ENCODE peak calls at places on chromosomes 4 and X, in six cellular contexts. L is GM06990, Y is thyroid gland, V is GM23248, K is H54, Z is upper lobe of right lung. A is an unnamed sample.

GRCh38 chr4:44447563-44448504 is 775 bp downstream of the KCTD8 start:
- DNase-seq in L (peak), Y (peak), V (peak), K (no peak), Z (peak), A (no peak)

GRCh38 chrX:45628041-45628440 is 427.4 kb upstream of the DIPK2B start:
- DNase-seq in L (no peak), Y (no peak), V (peak), K (no peak), Z (no peak), A (no peak)

GRCh38 chr4:74152841-74153240 is 5.1 kb upstream of the MTHFD2L start:
- DNase-seq in L (no peak), Y (no peak), V (no peak), K (no peak), Z (no peak), A (no peak)

GRCh38 chr4:66959207-66959606 is 586.1 kb downstream of the CENPC start:
- DNase-seq in L (no peak), Y (no peak), V (no peak), K (no peak), Z (no peak), A (no peak)

GRCh38 chr4:150323551-150324325 is 245.5 kb downstream of the DCLK2 start:
- DNase-seq in L (no peak), Y (no peak), V (no peak), K (no peak), Z (no peak), A (no peak)

GRCh38 chr4:92305148-92305877 is 1.5 kb downstream of the GRID2 start:
- DNase-seq in L (no peak), Y (peak), V (peak), K (no peak), Z (peak), A (no peak)

GRCh38 chr4:155047755-155048154 is 160.7 kb upstream of the NPY2R start:
- DNase-seq in L (no peak), Y (no peak), V (peak), K (no peak), Z (no peak), A (no peak)

GRCh38 chr4:140237616-140238352 is 83.8 kb upstream of the MAML3 start:
- DNase-seq in L (no peak), Y (peak), V (peak), K (no peak), Z (peak), A (no peak)

GRCh38 chr4:89658701-89659024 is 178.3 kb downstream of the SNCA start:
- DNase-seq in L (peak), Y (no peak), V (no peak), K (no peak), Z (no peak), A (peak)

GRCh38 chr4:77927991-77928925 is 65.6 kb downstream of the MRPL1 start:
- DNase-seq in L (no peak), Y (no peak), V (peak), K (no peak), Z (no peak), A (no peak)

GRCh38 chrX:84046403-84046984 is 141.5 kb downstream of the RPS6KA6 start:
- DNase-seq in L (peak), Y (peak), V (peak), K (no peak), Z (no peak), A (no peak)

GRCh38 chr4:183996868-183997267 is 91.8 kb downstream of the STOX2 start:
- DNase-seq in L (no peak), Y (no peak), V (peak), K (no peak), Z (no peak), A (no peak)

GRCh38 chrX:68820476-68821110 is 8.2 kb upstream of the EFNB1 start:
- DNase-seq in L (no peak), Y (no peak), V (no peak), K (no peak), Z (no peak), A (no peak)

GRCh38 chrX:146433771-146434170 is 375.8 kb upstream of the CXorf51B start:
- DNase-seq in L (no peak), Y (no peak), V (no peak), K (no peak), Z (no peak), A (no peak)

GRCh38 chr4:158259955-158260575 is 49.8 kb downstream of the TMEM144 start:
- DNase-seq in L (no peak), Y (no peak), V (peak), K (no peak), Z (no peak), A (no peak)

GRCh38 chr4:120816385-120816784 is 106.1 kb downstream of the PRDM5 start:
- DNase-seq in L (no peak), Y (no peak), V (peak), K (no peak), Z (no peak), A (no peak)

GRCh38 chr4:6372649-6373525 is 99.5 kb downstream of the PPP2R2C start:
- DNase-seq in L (no peak), Y (no peak), V (peak), K (peak), Z (no peak), A (peak)

GRCh38 chr4:184066584-184067300 is 150.9 kb downstream of the ENPP6 start:
- DNase-seq in L (no peak), Y (no peak), V (no peak), K (no peak), Z (no peak), A (no peak)

GRCh38 chr4:181524455-181524854 is 718.7 kb upstream of the TENM3 start:
- DNase-seq in L (no peak), Y (no peak), V (no peak), K (no peak), Z (no peak), A (no peak)

GRCh38 chr4:81116571-81116970 is 86.1 kb downstream of the BMP3 start:
- DNase-seq in L (no peak), Y (no peak), V (no peak), K (no peak), Z (no peak), A (no peak)

GRCh38 chr4:7310441-7310840 is 118.1 kb downstream of the SORCS2 start:
- DNase-seq in L (no peak), Y (no peak), V (no peak), K (no peak), Z (no peak), A (no peak)

GRCh38 chrX:111114806-111115205 is 18.8 kb downstream of the PAK3 start:
- DNase-seq in L (no peak), Y (no peak), V (no peak), K (no peak), Z (no peak), A (no peak)

GRCh38 chr4:422587-422986 is 76.4 kb downstream of the ZNF721 start:
- DNase-seq in L (no peak), Y (no peak), V (no peak), K (no peak), Z (no peak), A (no peak)

GRCh38 chr4:103934178-103934789 is 214.5 kb upstream of the TACR3 start:
- DNase-seq in L (no peak), Y (peak), V (peak), K (no peak), Z (no peak), A (no peak)

GRCh38 chr4:121648518-121648917 is 48.3 kb downstream of the ANXA5 start:
- DNase-seq in L (no peak), Y (no peak), V (peak), K (no peak), Z (no peak), A (no peak)

GRCh38 chr4:184108006-184108501 is 109.6 kb downstream of the ENPP6 start:
- DNase-seq in L (no peak), Y (no peak), V (no peak), K (no peak), Z (no peak), A (no peak)

GRCh38 chr4:182749768-182750167 is 167.4 kb downstream of the DCTD start:
- DNase-seq in L (no peak), Y (no peak), V (no peak), K (no peak), Z (no peak), A (no peak)

GRCh38 chrX:39398973-39399268 is 597.7 kb downstream of the MID1IP1 start:
- DNase-seq in L (no peak), Y (peak), V (no peak), K (no peak), Z (peak), A (no peak)

GRCh38 chr4:84258905-84259830 is 239.9 kb downstream of the NKX6-1 start:
- DNase-seq in L (peak), Y (peak), V (peak), K (peak), Z (no peak), A (no peak)

GRCh38 chr4:109359040-109359646 is 56.7 kb upstream of the COL25A1 start:
- DNase-seq in L (no peak), Y (no peak), V (no peak), K (no peak), Z (no peak), A (no peak)

GRCh38 chr4:76458829-76459228 is 23.8 kb downstream of the SHROOM3 start:
- DNase-seq in L (no peak), Y (peak), V (no peak), K (no peak), Z (no peak), A (no peak)

GRCh38 chrX:1261285-1261684 is 7.3 kb upstream of the CSF2RA start:
- DNase-seq in L (no peak), Y (no peak), V (no peak), K (no peak), Z (no peak), A (no peak)

GRCh38 chr4:53459548-53459947 is 82.1 kb downstream of the FIP1L1 start:
- DNase-seq in L (no peak), Y (no peak), V (peak), K (no peak), Z (no peak), A (no peak)

GRCh38 chrX:42107495-42108139 is 184.3 kb upstream of the CASK start:
- DNase-seq in L (peak), Y (no peak), V (no peak), K (no peak), Z (no peak), A (no peak)

GRCh38 chr4:124936427-124936826 is 223.9 kb upstream of the ANKRD50 start:
- DNase-seq in L (no peak), Y (peak), V (peak), K (no peak), Z (no peak), A (no peak)

GRCh38 chr4:145481164-145481941 is at the start of gene SMAD1:
- DNase-seq in L (peak), Y (peak), V (peak), K (peak), Z (peak), A (peak)

GRCh38 chr4:2793578-2793919 is 664 bp downstream of the SH3BP2 start:
- DNase-seq in L (peak), Y (no peak), V (peak), K (peak), Z (peak), A (no peak)

GRCh38 chr4:24578364-24578763 is 6.0 kb downstream of the DHX15 start:
- DNase-seq in L (no peak), Y (no peak), V (no peak), K (no peak), Z (no peak), A (no peak)

GRCh38 chr4:53914313-53915016 is 149.9 kb downstream of the CHIC2 start:
- DNase-seq in L (no peak), Y (no peak), V (peak), K (no peak), Z (no peak), A (no peak)

A was measured in stimulated activated naive B cell treated with anti-CD40 and anti-IgM and Interleukin-4, amounts not matched to agents 10 μg/mL and 1 μg/mL and 100 μg/mL, for 72 hours.